ENCODE peak calls at places on chromosomes 12 and 14, in six cellular contexts. H is adipocyte, C is BJ, W is hepatocyte, T is omental fat pad, V is Karpas-422. Q is an unnamed sample.
A peak's percentile ranks its signal among the peaks of the same experiment; 100 is the strongest.

GRCh38 chr12:1799068-1799881 is 21.1 kb upstream of the LRTM2 start:
- DNase-seq in H (no peak), C (no peak), W (no peak), T (peak; percentile 19), V (no peak), Q (no peak)

GRCh38 chr14:71566276-71566675 is 366.0 kb upstream of the RGS6 start:
- DNase-seq in H (no peak), C (no peak), W (no peak), T (no peak), V (peak; percentile 47), Q (no peak)

GRCh38 chr12:1616233-1617066 is 12.6 kb upstream of the WNT5B start:
- DNase-seq in H (no peak), C (no peak), W (no peak), T (no peak), V (no peak), Q (no peak)

GRCh38 chr12:108855284-108856169 is 1.9 kb downstream of the SSH1 start:
- DNase-seq in H (no peak), C (no peak), W (no peak), T (no peak), V (no peak), Q (no peak)

GRCh38 chr14:55847766-55848165 is 267.8 kb downstream of the KTN1 start:
- DNase-seq in H (peak; percentile 48), C (peak; percentile 60), W (no peak), T (no peak), V (no peak), Q (no peak)

GRCh38 chr14:39182770-39183684 is 8.0 kb downstream of the PNN start:
- DNase-seq in H (no peak), C (no peak), W (no peak), T (no peak), V (no peak), Q (no peak)

GRCh38 chr12:12315838-12316237 is 34.2 kb downstream of the MANSC1 start:
- DNase-seq in H (no peak), C (no peak), W (no peak), T (no peak), V (no peak), Q (no peak)

GRCh38 chr14:104638190-104638589 is 33.6 kb upstream of the TMEM179 start:
- DNase-seq in H (no peak), C (no peak), W (no peak), T (no peak), V (no peak), Q (no peak)

GRCh38 chr12:989751-990278 is 1.2 kb upstream of the ERC1 start:
- DNase-seq in H (peak; percentile 70), C (peak; percentile 35), W (peak; percentile 49), T (peak; percentile 26), V (peak; percentile 48), Q (no peak)

GRCh38 chr14:68722186-68722585 is 70.7 kb downstream of the ZFP36L1 start:
- DNase-seq in H (no peak), C (no peak), W (no peak), T (no peak), V (no peak), Q (no peak)

GRCh38 chr12:92244036-92244435 is 98.4 kb upstream of the BTG1 start:
- DNase-seq in H (peak; percentile 71), C (no peak), W (peak; percentile 61), T (no peak), V (no peak), Q (no peak)

GRCh38 chr14:84152452-84152851 is 1377.5 kb upstream of the FLRT2 start:
- DNase-seq in H (no peak), C (no peak), W (no peak), T (no peak), V (no peak), Q (no peak)

GRCh38 chr12:131620946-131621681 is 89.8 kb upstream of the SFSWAP start:
- DNase-seq in H (no peak), C (no peak), W (no peak), T (no peak), V (peak; percentile 24), Q (no peak)

GRCh38 chr12:75909714-75910451 is 121.7 kb downstream of the PHLDA1 start:
- DNase-seq in H (peak; percentile 55), C (no peak), W (no peak), T (no peak), V (no peak), Q (peak; percentile 57)

GRCh38 chr14:51004801-51005526 is 60.7 kb upstream of the PYGL start:
- DNase-seq in H (peak; percentile 78), C (no peak), W (peak; percentile 47), T (no peak), V (no peak), Q (no peak)

GRCh38 chr14:59356783-59357182 is 108.4 kb downstream of the GPR135 start:
- DNase-seq in H (no peak), C (no peak), W (no peak), T (no peak), V (peak; percentile 94), Q (no peak)

GRCh38 chr12:31322651-31323248 is 3.2 kb downstream of the SINHCAF start:
- DNase-seq in H (peak; percentile 52), C (no peak), W (peak; percentile 36), T (no peak), V (no peak), Q (no peak)

Q was measured in NCI-H1417 treated with DMSO at 0.1 percent for 48 hours.